ENCODE peak calls at places on chromosome 11, in ten cellular contexts. O, F, T, U, C, V, D, N, A and J are unnamed samples.

GRCh38 chr11:11786771-11787170 is 55.0 kb upstream of the USP47 start:
- DNase-seq in O (no peak), F (peak), T (no peak), U (no peak), C (no peak), V (peak), D (no peak), N (peak), A (no peak), J (peak)

GRCh38 chr11:71447791-71448256 is 369 bp downstream of the DHCR7 start:
- DNase-seq in O (peak), F (no peak), T (no peak), U (no peak), C (peak), V (no peak), D (no peak), N (no peak), A (peak), J (peak)

GRCh38 chr11:17560281-17561110 is 13.4 kb downstream of the OTOG start:
- DNase-seq in O (no peak), F (no peak), T (no peak), U (no peak), C (peak), V (no peak), D (no peak), N (no peak), A (no peak), J (no peak)

GRCh38 chr11:3849297-3849874 is 6.1 kb upstream of the STIM1 start:
- DNase-seq in O (no peak), F (no peak), T (no peak), U (no peak), C (no peak), V (peak), D (no peak), N (peak), A (no peak), J (peak)

GRCh38 chr11:65541093-65542010 is 16.5 kb downstream of the SCYL1 start:
- DNase-seq in O (no peak), F (no peak), T (no peak), U (no peak), C (no peak), V (no peak), D (no peak), N (no peak), A (no peak), J (no peak)

GRCh38 chr11:103079833-103080232 is 12.1 kb downstream of the DCUN1D5 start:
- DNase-seq in O (no peak), F (no peak), T (no peak), U (no peak), C (no peak), V (peak), D (no peak), N (no peak), A (no peak), J (no peak)

GRCh38 chr11:119112314-119113020 is 5.3 kb downstream of the C2CD2L start:
- DNase-seq in O (no peak), F (no peak), T (no peak), U (no peak), C (no peak), V (no peak), D (no peak), N (no peak), A (no peak), J (no peak)

GRCh38 chr11:65652511-65653228 is 10.0 kb downstream of the RELA start:
- DNase-seq in O (peak), F (peak), T (peak), U (peak), C (peak), V (peak), D (peak), N (peak), A (peak), J (peak)

GRCh38 chr11:67050139-67050538 is 6.5 kb upstream of the RHOD start:
- DNase-seq in O (no peak), F (no peak), T (no peak), U (no peak), C (no peak), V (no peak), D (no peak), N (no peak), A (no peak), J (no peak)

GRCh38 chr11:45920531-45921477 is 1.7 kb upstream of the LARGE2 start:
- DNase-seq in O (no peak), F (no peak), T (no peak), U (no peak), C (no peak), V (no peak), D (no peak), N (no peak), A (peak), J (no peak)

GRCh38 chr11:45921561-45922424 is 663 bp upstream of the LARGE2 start:
- DNase-seq in O (peak), F (no peak), T (peak), U (no peak), C (no peak), V (no peak), D (no peak), N (no peak), A (no peak), J (no peak)

GRCh38 chr11:45924036-45924915 is 1.8 kb downstream of the LARGE2 start:
- DNase-seq in O (peak), F (no peak), T (no peak), U (peak), C (no peak), V (no peak), D (peak), N (no peak), A (peak), J (no peak)

GRCh38 chr11:45924927-45925326 is 2.5 kb downstream of the LARGE2 start:
- DNase-seq in O (no peak), F (no peak), T (no peak), U (no peak), C (no peak), V (no peak), D (no peak), N (no peak), A (no peak), J (no peak)

DNA sequence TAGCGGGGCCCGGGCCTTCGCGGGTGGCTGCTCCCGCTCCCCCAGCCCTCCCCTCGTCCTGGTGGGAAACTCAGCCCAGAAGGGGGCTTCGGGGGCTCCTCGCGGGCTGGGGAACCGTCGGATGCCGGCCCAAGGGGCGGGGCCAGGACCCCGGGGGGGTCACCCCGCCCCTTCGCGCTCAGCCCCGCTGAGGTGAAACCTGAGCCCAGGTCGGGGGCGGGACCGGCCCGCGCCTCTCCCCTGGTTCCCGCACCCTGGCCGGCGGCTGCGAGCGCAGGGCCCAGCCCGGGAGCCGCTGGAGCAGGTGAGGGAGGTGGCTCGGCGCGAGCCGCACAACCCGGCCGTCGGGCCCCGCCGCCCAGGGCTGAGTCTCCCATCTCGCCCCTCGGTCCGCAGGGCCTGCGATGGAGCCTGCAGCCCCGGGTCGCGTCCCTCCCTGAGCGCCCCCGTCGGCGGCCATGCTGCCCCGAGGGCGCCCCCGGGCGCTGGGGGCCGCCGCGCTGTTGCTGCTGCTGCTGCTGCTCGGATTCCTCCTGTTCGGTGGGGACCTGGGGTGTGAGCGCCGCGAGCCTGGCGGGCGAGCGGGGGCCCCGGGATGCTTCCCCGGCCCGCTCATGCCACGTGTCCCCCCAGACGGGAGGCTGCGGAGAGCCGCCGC is at the start of gene LARGE2:
- DNase-seq in O (peak), F (no peak), T (no peak), U (no peak), C (no peak), V (no peak), D (no peak), N (no peak), A (peak), J (no peak)
- TF ChIP-seq POLR2A in O (no peak), F (no peak), T (no peak), U (no peak), C (no peak), V (no peak), D (no peak), N (no peak), A (no peak), J (no peak)

GRCh38 chr11:74754507-74755255 is 6.0 kb downstream of the RNF169 start:
- DNase-seq in O (no peak), F (no peak), T (no peak), U (no peak), C (no peak), V (peak), D (no peak), N (peak), A (no peak), J (no peak)
- H3K4me3 ChIP-seq in O (no peak), F (no peak), T (no peak), U (no peak), C (no peak), V (peak), D (no peak), N (peak), A (no peak), J (no peak)

GRCh38 chr11:44952082-44952481 is 1.4 kb upstream of the TP53I11 start:
- DNase-seq in O (peak), F (no peak), T (no peak), U (no peak), C (no peak), V (no peak), D (no peak), N (no peak), A (no peak), J (no peak)

GRCh38 chr11:44950036-44950624 is 553 bp downstream of the TP53I11 start:
- DNase-seq in O (peak), F (no peak), T (peak), U (peak), C (peak), V (no peak), D (no peak), N (no peak), A (peak), J (peak)

GRCh38 chr11:44952500-44953260 is 2.0 kb upstream of the TP53I11 start:
- DNase-seq in O (no peak), F (no peak), T (no peak), U (no peak), C (no peak), V (no peak), D (no peak), N (no peak), A (no peak), J (no peak)

GRCh38 chr11:44949160-44950035 is 1.3 kb downstream of the TP53I11 start:
- DNase-seq in O (peak), F (no peak), T (peak), U (peak), C (peak), V (peak), D (no peak), N (peak), A (peak), J (peak)

DNA sequence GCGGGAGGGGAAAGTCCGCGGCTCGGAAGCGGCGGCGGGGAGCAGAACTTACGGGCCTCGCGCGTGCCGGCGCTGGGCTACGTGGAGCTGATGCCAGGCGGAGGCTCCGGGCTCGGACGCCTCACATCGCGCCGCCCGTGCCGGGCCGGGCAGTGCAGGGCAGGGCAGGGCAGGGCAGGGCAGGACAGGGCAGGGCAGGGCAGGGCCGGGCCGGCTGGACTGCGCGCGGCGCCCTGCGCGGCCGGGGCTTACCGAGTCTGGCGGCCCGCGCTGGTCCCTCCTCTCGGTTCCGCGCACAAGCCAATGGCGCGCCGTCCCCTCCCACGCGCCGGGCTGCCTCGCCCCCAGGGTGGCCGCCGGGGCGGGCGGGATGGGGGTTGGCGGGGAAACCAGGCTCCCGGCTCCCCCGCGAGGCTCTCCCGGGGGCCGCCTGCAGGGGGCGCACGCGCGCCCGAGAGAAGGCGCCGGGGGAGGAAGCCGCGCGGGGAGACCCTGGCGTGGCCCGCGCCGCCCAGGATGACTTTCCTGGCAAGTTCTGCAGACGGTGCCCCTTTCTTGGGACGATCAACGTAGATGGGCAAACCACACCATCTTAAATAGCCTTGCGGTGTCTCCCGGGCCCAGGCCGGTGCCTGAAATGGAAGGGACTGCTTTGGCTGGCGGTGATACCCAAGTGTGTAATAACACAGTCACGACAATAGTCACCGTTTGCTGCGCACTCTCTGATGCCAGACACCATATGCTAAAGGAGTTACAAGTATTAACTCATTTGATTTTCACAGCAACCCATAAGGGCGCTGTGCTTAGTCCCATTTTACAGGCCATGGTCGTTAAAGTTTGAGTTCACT is at the start of gene TP53I11:
- DNase-seq in O (peak), F (no peak), T (peak), U (peak), C (peak), V (peak), D (peak), N (peak), A (peak), J (peak)
- TF ChIP-seq POLR2A in O (peak), F (peak), T (peak), U (no peak), C (no peak), V (no peak), D (peak), N (peak), A (peak), J (peak)

DNA sequence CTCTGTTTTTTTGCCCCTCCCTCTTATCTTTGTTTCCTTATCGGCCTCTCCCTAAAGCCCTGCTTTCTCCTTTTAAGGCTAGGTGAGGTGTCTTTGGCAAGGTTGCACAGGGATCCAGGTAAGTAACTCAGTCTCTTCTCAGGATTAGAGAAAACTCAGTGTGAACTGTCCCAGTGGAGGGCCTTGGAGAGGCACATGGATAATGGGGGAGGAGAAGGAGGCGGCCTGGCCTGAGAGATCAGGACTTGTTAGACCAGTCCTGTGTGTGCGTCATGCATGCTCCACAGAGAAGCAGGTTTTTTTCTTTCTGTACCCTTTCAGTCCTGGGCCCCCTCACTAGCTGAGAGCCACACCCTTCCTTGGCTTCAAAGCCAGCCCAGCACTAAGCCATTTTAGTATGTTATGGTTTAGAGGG is 19.9 kb downstream of the CTNND1 start:
- DNase-seq in O (peak), F (no peak), T (no peak), U (no peak), C (peak), V (peak), D (no peak), N (no peak), A (no peak), J (no peak)
- H3K4me3 ChIP-seq in O (no peak), F (no peak), T (no peak), U (no peak), C (no peak), V (no peak), D (no peak), N (no peak), A (no peak), J (no peak)

GRCh38 chr11:130476922-130477491 is 28.6 kb downstream of the ADAMTS15 start:
- DNase-seq in O (no peak), F (peak), T (no peak), U (no peak), C (no peak), V (no peak), D (no peak), N (no peak), A (no peak), J (no peak)
- TF ChIP-seq POLR2A in O (no peak), F (no peak), T (no peak), U (no peak), C (no peak), V (no peak), D (no peak), N (no peak), A (no peak), J (no peak)

DNA sequence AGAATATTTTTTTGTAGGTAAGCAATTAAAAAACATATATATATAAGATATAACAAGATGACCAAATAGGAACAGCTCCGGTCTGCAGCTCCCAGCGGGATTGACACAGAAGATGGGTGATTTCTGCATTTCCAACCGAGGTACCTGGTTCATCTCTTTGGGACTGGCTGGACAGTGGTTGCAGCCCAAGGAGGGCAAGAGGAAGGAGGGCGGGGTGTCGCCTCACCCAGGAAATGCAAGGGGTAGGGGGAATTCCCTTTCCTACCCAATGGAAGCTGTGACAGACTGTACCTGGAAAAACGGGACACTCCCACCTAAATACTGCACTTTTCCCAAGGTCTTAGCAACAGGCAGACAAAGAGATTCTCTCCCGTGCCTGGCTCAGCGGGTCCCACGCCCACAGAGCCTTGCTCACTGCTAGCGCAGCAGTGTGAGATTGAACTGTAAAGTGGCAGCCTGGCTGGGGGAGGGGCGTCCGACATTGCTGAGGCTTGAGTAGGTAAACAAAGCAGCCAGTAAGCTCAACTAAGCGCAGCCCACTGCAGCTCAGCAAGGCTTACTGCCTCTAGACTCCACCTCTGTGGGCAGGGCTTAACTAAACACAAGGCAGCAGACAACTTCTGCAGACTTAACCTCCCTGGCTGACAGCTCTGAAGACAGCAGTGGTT is 163.8 kb downstream of the CWF19L2 start:
- DNase-seq in O (no peak), F (no peak), T (no peak), U (no peak), C (no peak), V (no peak), D (no peak), N (no peak), A (no peak), J (no peak)
- H3K4me3 ChIP-seq in O (no peak), F (no peak), T (no peak), U (no peak), C (no peak), V (no peak), D (no peak), N (no peak), A (no peak), J (no peak)

GRCh38 chr11:58578136-58578634 is 678 bp upstream of the ZFP91 start:
- DNase-seq in O (peak), F (peak), T (peak), U (peak), C (peak), V (peak), D (peak), N (peak), A (peak), J (peak)

GRCh38 chr11:58577441-58578135 is 1.3 kb upstream of the ZFP91 start:
- DNase-seq in O (peak), F (peak), T (peak), U (no peak), C (peak), V (peak), D (peak), N (no peak), A (peak), J (peak)

GRCh38 chr11:58579192-58580129 is 598 bp downstream of the ZFP91 start:
- DNase-seq in O (peak), F (peak), T (peak), U (peak), C (peak), V (peak), D (peak), N (peak), A (peak), J (peak)

GRCh38 chr11:58580311-58580710 is 1.4 kb downstream of the ZFP91 start:
- DNase-seq in O (no peak), F (no peak), T (no peak), U (no peak), C (no peak), V (no peak), D (no peak), N (no peak), A (no peak), J (no peak)

GRCh38 chr11:58578635-58579191 is at the start of gene ZFP91:
- DNase-seq in O (peak), F (peak), T (peak), U (peak), C (peak), V (peak), D (peak), N (peak), A (peak), J (peak)
- TF ChIP-seq POLR2A in O (peak), F (peak), T (peak), U (peak), C (no peak), V (no peak), D (peak), N (peak), A (peak), J (no peak)

GRCh38 chr11:64409707-64410395 is 50.9 kb downstream of the RPS6KA4 start:
- DNase-seq in O (peak), F (no peak), T (no peak), U (no peak), C (no peak), V (peak), D (no peak), N (no peak), A (peak), J (no peak)
- H3K4me3 ChIP-seq in O (no peak), F (no peak), T (no peak), U (no peak), C (no peak), V (no peak), D (no peak), N (no peak), A (no peak), J (no peak)

DNA sequence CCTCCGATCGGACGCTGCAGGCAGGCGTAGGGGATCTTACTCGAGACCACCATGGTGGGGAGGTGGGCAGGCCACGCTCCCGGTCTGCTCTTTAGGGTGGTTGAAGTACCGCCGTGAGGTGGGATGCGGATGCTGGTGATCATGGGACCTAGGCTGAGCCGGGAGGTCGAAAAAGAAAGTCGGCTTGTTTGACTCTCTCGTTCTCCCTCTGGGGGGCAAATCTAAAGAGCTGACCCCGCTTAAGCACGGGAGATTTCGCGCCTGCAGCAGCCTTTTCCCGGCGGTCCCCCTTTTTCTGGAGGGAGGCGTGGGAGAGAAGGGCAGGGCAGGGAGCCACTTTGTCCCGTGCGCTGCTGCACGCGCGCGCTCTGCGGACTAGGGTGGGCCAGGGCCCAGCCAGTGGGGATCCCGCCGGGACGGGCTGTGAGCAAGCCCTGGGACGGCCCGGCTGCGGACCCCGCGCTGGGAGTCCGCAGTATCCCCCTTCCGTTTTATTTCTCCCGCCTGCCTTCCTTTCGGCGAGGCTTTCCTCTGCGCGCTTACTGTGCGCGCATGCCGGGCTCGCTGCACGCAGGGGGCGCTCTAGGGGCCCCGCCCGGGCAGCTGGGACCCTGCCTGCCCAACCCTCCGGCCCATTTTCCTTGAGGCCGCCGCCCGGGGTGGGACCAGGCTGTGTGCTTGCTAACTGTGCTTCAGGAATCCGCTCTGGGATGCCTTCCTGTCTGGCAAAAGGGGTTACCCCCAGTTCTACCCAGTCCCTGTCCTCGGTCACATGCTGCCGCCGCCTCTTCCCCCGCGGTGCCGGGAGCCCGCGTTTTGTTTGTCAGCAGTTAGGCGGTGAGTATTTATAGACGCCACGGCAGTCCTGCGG is 81.0 kb downstream of the PRR5L start:
- DNase-seq in O (peak), F (no peak), T (peak), U (peak), C (peak), V (peak), D (no peak), N (peak), A (peak), J (no peak)
- TF ChIP-seq POLR2A in O (peak), F (no peak), T (no peak), U (peak), C (no peak), V (peak), D (no peak), N (peak), A (no peak), J (no peak)